ENCODE peak calls at places on chromosomes 12 and 14, in six cellular contexts. P, J, L, I, G and E are unnamed samples.

GRCh38 chr12:19885987-19886804 is 446.9 kb downstream of the AEBP2 start:
- DNase-seq in L (no peak), P (no peak), I (no peak), J (no peak), G (no peak), E (no peak)

GRCh38 chr14:88129306-88130056 is 124.5 kb downstream of the GPR65 start:
- DNase-seq in I (no peak), P (peak), L (peak), J (no peak), G (no peak), E (no peak)

GRCh38 chr12:89863968-89864367 is 155.3 kb upstream of the ATP2B1 start:
- DNase-seq in G (no peak), J (no peak), I (no peak), P (peak), L (peak), E (no peak)

GRCh38 chr14:85607571-85608219 is 77.8 kb downstream of the FLRT2 start:
- DNase-seq in P (no peak), I (no peak), G (no peak), J (no peak), L (no peak), E (no peak)

GRCh38 chr12:46831335-46832083 is 5.7 kb upstream of the SLC38A4 start:
- DNase-seq in L (no peak), P (no peak), G (no peak), I (no peak), J (no peak), E (peak)

GRCh38 chr12:6548556-6549378 is 7.1 kb downstream of the IFFO1 start:
- DNase-seq in P (no peak), I (no peak), G (no peak), J (no peak), L (no peak), E (peak)

GRCh38 chr14:101589486-101590015 is 28.3 kb downstream of the DIO3 start:
- DNase-seq in J (no peak), I (no peak), P (no peak), G (peak), L (no peak), E (no peak)

GRCh38 chr12:15662303-15662980 is 126.7 kb downstream of the EPS8 start:
- DNase-seq in P (no peak), G (no peak), I (no peak), J (no peak), L (no peak), E (no peak)

GRCh38 chr12:106840217-106840616 is 65.7 kb downstream of the RIC8B start:
- DNase-seq in G (no peak), I (no peak), L (no peak), P (no peak), J (no peak), E (no peak)

GRCh38 chr12:48972213-48973021 is 882 bp upstream of the WNT10B start:
- DNase-seq in P (peak), L (no peak), G (no peak), J (no peak), I (no peak), E (no peak)

GRCh38 chr12:107178776-107179175 is 85.4 kb upstream of the CRY1 start:
- DNase-seq in G (no peak), I (no peak), P (no peak), L (no peak), J (no peak), E (no peak)

GRCh38 chr12:50620050-50620974 is 115.5 kb downstream of the DIP2B start:
- DNase-seq in G (no peak), J (no peak), L (no peak), P (no peak), I (no peak), E (no peak)

GRCh38 chr12:9325513-9325912 is 117.3 kb upstream of the PZP start:
- DNase-seq in G (no peak), L (no peak), I (no peak), P (no peak), J (no peak), E (no peak)

GRCh38 chr12:100720016-100720654 is 74.4 kb upstream of the ANO4 start:
- DNase-seq in J (no peak), P (no peak), L (no peak), G (no peak), I (no peak), E (no peak)

GRCh38 chr12:132132609-132133430 is 11.3 kb downstream of the DDX51 start:
- DNase-seq in P (no peak), L (no peak), I (no peak), J (no peak), G (peak), E (peak)

GRCh38 chr12:132131952-132132351 is 12.2 kb downstream of the DDX51 start:
- DNase-seq in J (no peak), I (no peak), G (no peak), P (no peak), L (no peak), E (no peak)

GRCh38 chr12:132131229-132131628 is 12.9 kb downstream of the DDX51 start:
- DNase-seq in J (no peak), G (no peak), P (no peak), I (no peak), L (no peak), E (no peak)

GRCh38 chr12:132130690-132131089 is 13.4 kb downstream of the DDX51 start:
- DNase-seq in P (no peak), L (no peak), J (no peak), G (no peak), I (no peak), E (no peak)

GRCh38 chr12:132133952-132134652 is 10.0 kb downstream of the DDX51 start:
- DNase-seq in G (peak), I (no peak), L (no peak), J (no peak), P (no peak), E (no peak)
- TF ChIP-seq CTCF in G (no peak), I (no peak), L (no peak), J (no peak), P (no peak), E (no peak)

GRCh38 chr12:131833896-131834641 is 5.9 kb downstream of the MMP17 start:
- DNase-seq in G (no peak), I (no peak), P (no peak), L (no peak), J (no peak), E (no peak)
- TF ChIP-seq CTCF in G (no peak), I (peak), P (no peak), L (peak), J (peak), E (no peak)

GRCh38 chr12:71941174-71941573 is 2.5 kb downstream of the TPH2 start:
- DNase-seq in L (no peak), J (no peak), P (no peak), G (no peak), I (no peak), E (no peak)
- TF ChIP-seq CTCF in L (no peak), J (no peak), P (no peak), G (no peak), I (no peak), E (no peak)

GRCh38 chr12:55729592-55730446 is 1.0 kb upstream of the CD63 start:
- DNase-seq in L (peak), P (peak), G (peak), J (peak), I (no peak), E (peak)
- TF ChIP-seq CTCF in L (no peak), P (no peak), G (no peak), J (no peak), I (no peak), E (no peak)

GRCh38 chr12:113867258-113867657 is 98.9 kb downstream of the RBM19 start:
- DNase-seq in G (no peak), L (no peak), P (no peak), J (no peak), I (no peak), E (no peak)
- TF ChIP-seq CTCF in G (no peak), L (peak), P (no peak), J (no peak), I (no peak), E (no peak)

GRCh38 chr12:26832817-26833691 is at the start of gene ITPR2:
- DNase-seq in G (peak), P (peak), L (peak), I (peak), J (peak), E (peak)
- TF ChIP-seq CTCF in G (no peak), P (peak), L (peak), I (no peak), J (peak), E (peak)

GRCh38 chr14:39310071-39310470 is 76.4 kb downstream of the MIA2 start:
- DNase-seq in L (no peak), G (no peak), J (no peak), P (no peak), I (no peak), E (no peak)
- TF ChIP-seq CTCF in L (no peak), G (no peak), J (no peak), P (no peak), I (no peak), E (no peak)